ENCODE peak calls at places on chromosomes 2 and 18, in four cellular contexts. O is adipocyte, D is small intestine, A is uterus. P is an unnamed sample.

GRCh38 chr18:9133225-9133624 is 3.4 kb upstream of the ANKRD12 start:
- DNase-seq in A (no peak), D (no peak), O (no peak), P (no peak)

GRCh38 chr18:74115046-74115445 is 32.6 kb downstream of the FBXO15 start:
- DNase-seq in A (no peak), O (peak; percentile 52), D (no peak), P (no peak)

GRCh38 chr2:162317910-162318279 is 589 bp downstream of the IFIH1 start:
- DNase-seq in D (peak; percentile 52), O (no peak), A (peak; percentile 30), P (peak; percentile 57)

GRCh38 chr2:233059797-233060499 is at the start of gene INPP5D:
- DNase-seq in D (peak; percentile 53), A (no peak), O (no peak), P (peak; percentile 53)

GRCh38 chr2:232624554-232624842 is 8.9 kb upstream of the EFHD1 start:
- DNase-seq in A (no peak), D (no peak), O (peak; percentile 51), P (no peak)

GRCh38 chr2:117917223-117917917 is 96.5 kb downstream of the CCDC93 start:
- DNase-seq in D (peak; percentile 87), A (no peak), O (peak; percentile 5), P (no peak)

GRCh38 chr2:26612522-26613240 is 28.5 kb downstream of the CIB4 start:
- DNase-seq in O (no peak), A (no peak), D (peak; percentile 45), P (peak; percentile 39)

GRCh38 chr2:222228046-222228445 is 70.8 kb downstream of the PAX3 start:
- DNase-seq in D (no peak), O (no peak), A (no peak), P (no peak)

GRCh38 chr2:237577956-237578870 is 11.8 kb downstream of the PRLH start:
- DNase-seq in D (no peak), A (no peak), O (no peak), P (no peak)

P was measured in colonic mucosa.